ENCODE peak calls at places on chromosomes 3 and 15, in six cellular contexts. Q is HS-27A; M is NAMALWA; D is fibroblast of lung; P is stimulated activated CD4-positive, alpha-beta T cell treated with anti-CD3 and anti-CD28 coated beads, Interleukin-4, amount 100 ng/mL, for 4 hours; Y is naive thymus-derived CD8-positive, alpha-beta T cell. J is an unnamed sample.

GRCh38 chr3:195203631-195204030 is 67.3 kb downstream of the XXYLT1 start:
- DNase-seq in M (no peak), Y (no peak), D (no peak), Q (no peak), P (no peak), J (no peak)

GRCh38 chr15:62209821-62210220 is 44.7 kb upstream of the C2CD4B start:
- DNase-seq in Y (no peak), M (no peak), D (no peak), P (no peak), Q (no peak), J (no peak)

GRCh38 chr3:2485027-2485375 is 386.3 kb downstream of the CNTN4 start:
- DNase-seq in Y (no peak), M (no peak), D (no peak), Q (no peak), P (no peak), J (no peak)

GRCh38 chr3:131083190-131083863 is 56.6 kb downstream of the NEK11 start:
- DNase-seq in Q (no peak), D (peak), Y (no peak), P (no peak), M (peak), J (no peak)

GRCh38 chr15:54659668-54660067 is 537.1 kb downstream of the RSL24D1 start:
- DNase-seq in M (no peak), D (no peak), Y (no peak), Q (no peak), P (no peak), J (no peak)

GRCh38 chr3:112352720-112353119 is 19.8 kb downstream of the CD200 start:
- DNase-seq in Y (no peak), D (no peak), P (no peak), Q (no peak), M (no peak), J (no peak)

GRCh38 chr15:89378699-89379422 is 44.2 kb upstream of the POLG start:
- DNase-seq in Y (peak), M (no peak), Q (no peak), D (no peak), P (no peak), J (no peak)

GRCh38 chr3:97687734-97688133 is 76.8 kb upstream of the ARL6 start:
- DNase-seq in Y (no peak), M (no peak), P (no peak), Q (no peak), D (no peak), J (no peak)

GRCh38 chr3:189975376-189975990 is 145.2 kb downstream of the P3H2 start:
- DNase-seq in D (peak), M (no peak), Q (no peak), P (no peak), Y (no peak), J (no peak)

GRCh38 chr3:184320099-184320445 is 5.7 kb downstream of the EIF4G1 start:
- DNase-seq in Q (peak), M (no peak), P (peak), D (peak), Y (no peak), J (peak)

GRCh38 chr3:161274691-161275298 is 53.7 kb downstream of the NMD3 start:
- DNase-seq in Y (peak), D (peak), Q (no peak), P (peak), M (peak), J (peak)

GRCh38 chr3:46454209-46454595 is 10.5 kb downstream of the LTF start:
- DNase-seq in Q (no peak), D (no peak), P (no peak), M (no peak), Y (no peak), J (no peak)

GRCh38 chr3:193310914-193311723 is 67.4 kb downstream of the ATP13A5 start:
- DNase-seq in Y (no peak), P (no peak), M (no peak), Q (no peak), D (no peak), J (no peak)

GRCh38 chr3:44782891-44783290 is 21.3 kb downstream of the KIF15 start:
- DNase-seq in Q (no peak), P (no peak), D (no peak), Y (no peak), M (no peak), J (no peak)